ENCODE peak calls at places on chromosomes 6 and 20, in six cellular contexts. R, K, E, U, J and N are unnamed samples.

GRCh38 chr6:167744681-167745659 is 81.7 kb upstream of the AFDN start:
- DNase-seq in R (no peak), K (no peak), E (no peak), U (no peak), J (no peak), N (no peak)

GRCh38 chr6:20403080-20403765 is 1.5 kb downstream of the E2F3 start:
- DNase-seq in R (peak; percentile 70), K (peak; percentile 88), E (peak; percentile 98), U (peak; percentile 96), J (peak; percentile 72), N (peak; percentile 96)

GRCh38 chr6:111087106-111087835 is at the start of gene SLC16A10:
- DNase-seq in R (peak; percentile 93), K (peak; percentile 80), E (peak; percentile 91), U (peak; percentile 87), J (no peak), N (no peak)

GRCh38 chr6:28981391-28981832 is 23.7 kb downstream of the ZNF311 start:
- DNase-seq in R (peak; percentile 80), K (no peak), E (peak; percentile 70), U (peak; percentile 70), J (peak; percentile 71), N (no peak)

GRCh38 chr20:63830821-63831593 is at the start of gene ZBTB46:
- DNase-seq in R (peak; percentile 61), K (peak; percentile 98), E (peak; percentile 70), U (peak; percentile 82), J (no peak), N (no peak)

GRCh38 chr20:44208770-44209169 is 1.8 kb downstream of the OSER1 start:
- DNase-seq in R (no peak), K (no peak), E (no peak), U (no peak), J (no peak), N (no peak)

GRCh38 chr6:144289006-144289405 is 3.9 kb downstream of the UTRN start:
- DNase-seq in R (no peak), K (no peak), E (no peak), U (no peak), J (no peak), N (no peak)

GRCh38 chr20:1830240-1830639 is 65.0 kb upstream of the SIRPA start:
- DNase-seq in R (peak; percentile 50), K (no peak), E (no peak), U (peak; percentile 81), J (no peak), N (no peak)

GRCh38 chr6:106608080-106608668 is 21.1 kb downstream of the RTN4IP1 start:
- DNase-seq in R (peak; percentile 22), K (peak; percentile 55), E (peak; percentile 80), U (no peak), J (peak; percentile 56), N (no peak)

GRCh38 chr20:63979549-63980316 is at the start of gene SAMD10:
- DNase-seq in R (peak; percentile 47), K (peak; percentile 67), E (peak; percentile 93), U (peak; percentile 78), J (peak; percentile 12), N (no peak)

GRCh38 chr6:143158113-143158581 is 97.5 kb downstream of the AIG1 start:
- DNase-seq in R (no peak), K (no peak), E (no peak), U (no peak), J (no peak), N (no peak)

GRCh38 chr6:118725944-118726343 is 74.6 kb upstream of the CEP85L start:
- DNase-seq in R (no peak), K (no peak), E (peak; percentile 64), U (no peak), J (no peak), N (no peak)

GRCh38 chr20:5844063-5844681 is 94.0 kb downstream of the SHLD1 start:
- DNase-seq in R (no peak), K (no peak), E (peak; percentile 98), U (no peak), J (no peak), N (no peak)

GRCh38 chr6:4941782-4942672 is 61.8 kb downstream of the RPP40 start:
- DNase-seq in R (peak; percentile 18), K (peak; percentile 82), E (peak; percentile 91), U (no peak), J (no peak), N (no peak)

GRCh38 chr6:134936927-134937326 is 13.0 kb downstream of the ALDH8A1 start:
- DNase-seq in R (no peak), K (no peak), E (no peak), U (no peak), J (no peak), N (no peak)

GRCh38 chr20:24735263-24735662 is 213.8 kb upstream of the CST7 start:
- DNase-seq in R (no peak), K (no peak), E (no peak), U (no peak), J (peak; percentile 1), N (peak; percentile 66)

GRCh38 chr6:14639983-14640599 is 522.5 kb downstream of the CD83 start:
- DNase-seq in R (no peak), K (no peak), E (no peak), U (no peak), J (no peak), N (no peak)

GRCh38 chr6:150006961-150007464 is 18.3 kb downstream of the RAET1L start:
- DNase-seq in R (no peak), K (peak; percentile 67), E (peak; percentile 28), U (no peak), J (no peak), N (no peak)

GRCh38 chr20:17872920-17873319 is 95.7 kb downstream of the SNX5 start:
- DNase-seq in R (no peak), K (no peak), E (no peak), U (no peak), J (no peak), N (no peak)

GRCh38 chr6:136012948-136013347 is 161.4 kb downstream of the PDE7B start:
- DNase-seq in R (no peak), K (no peak), E (no peak), U (no peak), J (no peak), N (no peak)

DNA sequence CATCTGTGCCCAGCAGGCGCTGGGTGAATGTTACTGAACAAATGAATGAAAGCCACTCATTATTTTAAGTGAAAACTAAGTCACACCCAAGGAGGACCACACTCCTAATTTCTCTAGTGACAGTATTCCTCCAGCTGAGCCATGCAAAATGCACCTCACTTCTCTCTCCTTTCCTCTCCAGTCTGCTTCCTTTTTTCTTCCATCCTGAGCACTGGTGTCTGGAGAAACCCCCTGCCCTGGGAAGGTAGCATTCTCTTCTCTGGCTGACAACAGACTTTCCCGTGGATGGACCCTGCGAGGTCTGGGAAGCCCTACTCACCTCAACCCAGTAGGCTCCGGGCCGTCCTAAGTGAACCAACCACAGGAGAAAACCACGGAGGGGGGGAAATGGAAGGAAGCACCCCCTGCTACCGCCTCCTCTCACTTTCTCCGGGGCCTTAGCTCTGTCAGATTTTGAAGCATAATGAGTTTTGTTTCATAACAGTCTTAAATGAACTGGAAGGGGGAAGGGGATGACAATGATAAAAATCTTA is 22.6 kb downstream of the TRERF1 start:
- DNase-seq in R (no peak), K (no peak), E (peak; percentile 44), U (no peak), J (no peak), N (no peak)
- TF ChIP-seq POLR2A in R (no peak), K (no peak), E (no peak), U (no peak), J (no peak), N (no peak)

GRCh38 chr6:37005827-37006514 is 516 bp downstream of the FGD2 start:
- DNase-seq in R (no peak), K (no peak), E (no peak), U (no peak), J (no peak), N (no peak)
- H3K4me3 ChIP-seq in R (no peak overlapping the region), K (no peak overlapping the region), E (no peak overlapping the region), U (peak overlapping the region; percentile 39), J (peak overlapping the region; percentile 42), N (peak overlapping the region; percentile 35)

GRCh38 chr6:46129634-46130505 is at the start of gene ENPP4:
- DNase-seq in R (peak; percentile 91), K (peak; percentile 47), E (peak; percentile 75), U (peak; percentile 93), J (peak; percentile 87), N (peak; percentile 95)
- TF ChIP-seq POLR2A in R (peak; percentile 91), K (no peak), E (no peak), U (peak; percentile 82), J (peak; percentile 77), N (peak; percentile 81)

DNA sequence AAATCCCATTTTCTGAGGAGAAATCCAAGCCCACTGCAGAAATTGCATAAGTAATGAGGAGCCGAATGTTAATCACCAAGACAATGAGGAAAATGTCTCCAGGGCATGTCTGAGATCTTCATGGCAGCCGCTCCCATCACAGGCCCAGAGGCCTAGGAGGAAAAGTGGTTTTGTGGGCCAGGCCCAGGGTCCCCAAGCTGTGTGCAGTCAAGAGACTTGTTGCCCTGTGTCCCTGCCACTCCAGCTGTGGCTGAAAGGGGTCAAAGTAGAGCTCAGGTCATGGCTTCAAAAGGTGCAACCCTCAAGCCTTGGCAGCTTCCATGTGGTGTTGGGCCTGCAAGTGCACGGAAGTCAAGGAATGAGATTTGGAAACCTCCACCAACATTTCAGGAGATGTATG is 276.6 kb downstream of the KHDRBS2 start:
- DNase-seq in R (no peak), K (no peak), E (no peak), U (no peak), J (no peak), N (no peak)
- H3K4me3 ChIP-seq in R (no peak overlapping the region), K (no peak overlapping the region), E (no peak overlapping the region), U (no peak overlapping the region), J (no peak overlapping the region), N (no peak overlapping the region)

DNA sequence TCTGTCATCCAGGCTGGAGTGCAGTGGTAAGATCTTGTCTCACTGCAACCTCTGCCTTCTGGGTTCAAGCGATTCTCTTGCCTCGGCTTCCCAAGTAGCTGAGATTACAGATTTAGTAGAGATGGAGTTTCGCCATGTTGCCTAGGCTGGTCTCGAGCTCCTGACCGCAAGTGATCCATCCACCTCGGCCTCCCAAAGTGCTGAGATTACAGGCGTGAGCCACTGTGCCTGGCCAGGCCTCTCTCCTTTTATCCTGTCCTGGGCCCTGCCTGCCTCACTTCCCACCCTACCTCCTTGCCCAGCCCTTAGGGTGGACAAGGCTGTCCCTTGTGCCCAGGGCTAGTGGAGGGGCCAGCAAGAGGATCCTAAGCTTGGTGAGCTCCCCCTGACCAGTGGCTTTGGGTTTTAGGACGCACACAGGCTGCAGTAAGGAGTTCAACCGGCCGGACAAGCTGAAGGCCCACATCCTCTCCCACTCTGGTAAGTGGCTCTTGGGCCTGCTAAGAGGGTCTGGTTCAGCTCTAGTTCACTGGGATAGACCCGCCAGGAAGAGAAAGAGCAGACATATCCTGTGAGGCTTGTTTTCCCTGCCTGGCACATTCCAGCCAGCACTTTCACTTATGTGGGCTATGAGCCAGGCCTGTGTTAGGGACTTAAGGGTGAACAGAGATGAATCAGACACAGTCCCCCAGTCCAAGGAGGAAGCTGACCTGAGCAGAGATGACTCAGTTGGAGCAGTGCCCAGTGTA is 21.9 kb upstream of the CHMP4B start:
- DNase-seq in R (peak; percentile 70), K (no peak), E (no peak), U (no peak), J (peak; percentile 20), N (no peak)
- TF ChIP-seq POLR2A in R (no peak), K (no peak), E (no peak), U (no peak), J (no peak), N (no peak)